ENCODE peak calls at places on chromosome 18, in eight cellular contexts. D, U, C, T, B, W, A and N are unnamed samples.

GRCh38 chr18:75582406-75582821 is 154.9 kb upstream of the SMIM21 start:
- DNase-seq in W (no peak), C (no peak), T (no peak), A (no peak), B (peak), U (no peak), D (no peak), N (no peak)

GRCh38 chr18:74556166-74556565 is 21.9 kb downstream of the CNDP1 start:
- DNase-seq in T (no peak), D (no peak), W (no peak), A (no peak), C (no peak), B (no peak), U (no peak), N (no peak)

GRCh38 chr18:62329676-62330454 is 4.8 kb downstream of the TNFRSF11A start:
- DNase-seq in B (peak), W (no peak), A (no peak), T (no peak), C (no peak), D (peak), U (no peak), N (no peak)

GRCh38 chr18:50726960-50727589 is 92.7 kb downstream of the MRO start:
- DNase-seq in B (no peak), C (no peak), A (peak), D (no peak), T (no peak), W (no peak), U (no peak), N (no peak)

GRCh38 chr18:47929681-47930085 is 776 bp downstream of the SMAD2 start:
- DNase-seq in B (no peak), C (no peak), U (no peak), T (no peak), W (no peak), D (peak), A (no peak), N (no peak)

GRCh38 chr18:2478662-2479061 is 92.6 kb downstream of the METTL4 start:
- DNase-seq in U (no peak), D (no peak), W (no peak), A (no peak), B (no peak), C (no peak), T (no peak), N (no peak)

GRCh38 chr18:36446059-36446458 is 148.5 kb downstream of the FHOD3 start:
- DNase-seq in B (no peak), A (no peak), C (no peak), D (no peak), W (no peak), U (no peak), T (no peak), N (no peak)

GRCh38 chr18:22703883-22704626 is 229.1 kb upstream of the RBBP8 start:
- DNase-seq in D (peak), T (peak), A (peak), B (peak), W (no peak), U (no peak), C (no peak), N (no peak)

GRCh38 chr18:30632058-30632718 is 410.4 kb downstream of the DSC3 start:
- DNase-seq in A (no peak), C (no peak), B (no peak), T (no peak), W (no peak), D (no peak), U (no peak), N (no peak)

GRCh38 chr18:24231773-24232735 is 93.2 kb downstream of the CABYR start:
- DNase-seq in C (no peak), B (peak), A (no peak), U (no peak), T (peak), W (no peak), D (no peak), N (no peak)

GRCh38 chr18:9418047-9418690 is 57.1 kb upstream of the RALBP1 start:
- DNase-seq in A (no peak), U (no peak), W (no peak), T (no peak), C (no peak), B (no peak), D (no peak), N (no peak)

GRCh38 chr18:8982416-8983183 is 119.9 kb upstream of the NDUFV2 start:
- DNase-seq in D (peak), A (no peak), T (peak), B (peak), C (no peak), U (no peak), W (no peak), N (no peak)

GRCh38 chr18:33863912-33864311 is 285.9 kb downstream of the ASXL3 start:
- DNase-seq in C (no peak), W (no peak), B (no peak), U (no peak), T (no peak), A (no peak), D (no peak), N (no peak)

GRCh38 chr18:44969214-44969842 is 288.6 kb downstream of the SETBP1 start:
- DNase-seq in A (no peak), T (no peak), W (no peak), B (peak), U (no peak), D (no peak), C (no peak), N (no peak)

GRCh38 chr18:49768051-49768391 is 45.3 kb downstream of the ACAA2 start:
- DNase-seq in C (no peak), T (peak), U (no peak), A (peak), W (no peak), D (peak), B (peak), N (no peak)